ENCODE peak calls at places on chromosomes 12 and 14, in four cellular contexts. Y is spleen, P is GM12878, E is WTC11. L is an unnamed sample.

GRCh38 chr12:25985296-25985992 is 27.0 kb downstream of the RASSF8 start:
- DNase-seq in P (no peak), Y (no peak), E (no peak), L (no peak)

GRCh38 chr14:75334191-75335051 is 55.8 kb downstream of the FOS start:
- DNase-seq in Y (peak), E (no peak), P (peak), L (no peak)

GRCh38 chr12:4518106-4518728 is 20.5 kb upstream of the RAD51AP1 start:
- DNase-seq in P (no peak), Y (no peak), E (no peak), L (no peak)

GRCh38 chr14:57461777-57462320 is 31.8 kb downstream of the CCDC198 start:
- DNase-seq in P (no peak), E (no peak), Y (no peak), L (no peak)

GRCh38 chr12:64459388-64460024 is 7.6 kb downstream of the TBK1 start:
- DNase-seq in E (no peak), P (no peak), Y (peak), L (no peak)

GRCh38 chr14:65164068-65164824 is 61.9 kb upstream of the MAX start:
- DNase-seq in P (no peak), Y (no peak), E (no peak), L (no peak)

GRCh38 chr14:61470261-61470953 is 149.0 kb downstream of the PRKCH start:
- DNase-seq in Y (no peak), E (peak), P (no peak), L (no peak)

GRCh38 chr12:79934309-79935020 is 432 bp downstream of the PPP1R12A start:
- DNase-seq in E (peak), Y (peak), P (no peak), L (no peak)

GRCh38 chr14:97120204-97121120 is 323.3 kb downstream of the VRK1 start:
- DNase-seq in P (peak), E (no peak), Y (no peak), L (no peak)

GRCh38 chr12:91620949-91621348 is 438.3 kb upstream of the DCN start:
- DNase-seq in E (no peak), Y (no peak), P (no peak), L (no peak)

GRCh38 chr14:52922059-52922458 is 28.8 kb downstream of the FERMT2 start:
- DNase-seq in Y (no peak), E (no peak), P (no peak), L (no peak)

GRCh38 chr12:1574863-1575254 is 19.5 kb downstream of the FBXL14 start:
- DNase-seq in Y (no peak), E (no peak), P (no peak), L (no peak)

GRCh38 chr12:18696971-18697602 is 40.7 kb downstream of the PLCZ1 start:
- DNase-seq in P (no peak), E (no peak), Y (no peak), L (no peak)

GRCh38 chr12:123767613-123768012 is 5.5 kb downstream of the DNAH10 start:
- DNase-seq in E (no peak), P (peak), Y (no peak), L (no peak)

GRCh38 chr14:24132061-24132685 is 1.7 kb downstream of the FITM1 start:
- DNase-seq in P (no peak), Y (peak), E (no peak), L (no peak)

DNA sequence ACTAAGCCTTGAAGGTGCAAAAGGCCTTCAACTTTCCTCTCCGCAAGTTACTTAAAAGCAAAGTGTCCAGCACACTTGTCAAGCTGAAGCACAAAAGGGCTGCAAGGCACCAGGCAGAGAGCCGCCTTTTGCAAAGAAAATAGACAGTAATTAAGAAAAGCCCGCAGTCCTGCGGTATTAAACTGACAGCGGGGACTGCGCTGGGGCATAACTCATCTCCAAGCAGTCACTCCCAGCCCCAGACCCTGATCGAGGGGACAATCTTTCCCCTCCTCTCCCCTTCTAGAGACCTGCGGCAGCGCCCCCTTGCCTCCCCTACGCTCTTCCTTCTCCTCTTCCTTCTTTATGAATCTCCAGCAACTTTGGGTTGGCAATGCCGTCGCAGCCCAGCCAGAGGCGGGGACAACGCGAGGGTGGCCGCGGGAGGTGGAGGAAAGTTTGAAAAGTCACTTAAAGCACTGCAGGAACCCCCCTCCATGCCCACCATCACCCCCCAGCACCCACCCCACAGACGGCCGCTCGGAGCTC is 200.9 kb upstream of the CAND1 start:
- DNase-seq in P (no peak), E (peak), Y (no peak), L (no peak)
- TF ChIP-seq CTCF in P (no peak), E (no peak), Y (no peak), L (no peak)

GRCh38 chr12:51589060-51589459 is 2.0 kb upstream of the SCN8A start:
- DNase-seq in E (no peak), P (no peak), Y (no peak), L (no peak)

GRCh38 chr12:51591020-51591901 is at the start of gene SCN8A:
- DNase-seq in Y (peak), P (no peak), E (peak), L (no peak)

GRCh38 chr12:51589557-51590176 is 1.4 kb upstream of the SCN8A start:
- DNase-seq in Y (no peak), P (no peak), E (no peak), L (no peak)

GRCh38 chr12:51592034-51592705 is 1.1 kb downstream of the SCN8A start:
- DNase-seq in Y (no peak), E (peak), P (no peak), L (no peak)

DNA sequence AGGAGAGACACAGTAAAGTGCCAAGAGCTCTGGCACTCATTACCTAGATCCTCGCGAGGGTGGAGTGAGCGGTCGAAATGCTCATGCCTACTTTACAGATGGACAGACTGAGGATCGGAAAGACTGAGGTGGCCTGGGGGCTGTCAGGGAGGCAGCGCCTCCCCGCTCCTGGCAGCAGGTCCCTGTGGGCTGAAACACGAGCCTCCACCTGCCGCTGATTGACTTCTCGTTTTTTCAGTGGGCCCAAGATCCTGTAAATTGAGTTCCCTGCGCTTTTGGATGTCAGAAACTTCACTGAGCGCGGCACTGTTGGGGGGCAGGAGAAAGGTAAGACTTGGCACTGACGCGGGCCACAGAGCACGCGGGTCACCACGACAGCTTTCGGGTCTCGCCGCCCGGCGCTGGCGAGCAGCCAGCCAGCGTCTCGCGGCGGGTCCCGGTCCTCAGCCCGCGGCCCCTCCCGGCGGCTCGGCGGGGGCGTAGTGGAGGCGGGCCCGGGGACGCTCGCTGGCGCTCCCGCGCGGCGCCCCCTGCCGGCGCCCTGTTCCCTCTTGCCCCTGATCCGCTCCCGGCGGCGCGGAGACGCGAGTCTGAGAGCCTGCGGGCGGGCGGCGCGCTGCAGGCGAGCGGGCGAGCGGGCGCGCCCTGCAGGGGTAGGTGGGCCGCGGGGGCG is 550 bp upstream of the SCN8A start:
- DNase-seq in Y (peak), E (peak), P (no peak), L (no peak)
- TF ChIP-seq CTCF in Y (peak), E (peak), P (peak), L (peak)

GRCh38 chr12:53211476-53212381 is 4.7 kb upstream of the ITGB7 start:
- DNase-seq in P (no peak), E (no peak), Y (peak), L (no peak)
- TF ChIP-seq CTCF in P (peak), E (peak), Y (no peak), L (peak)

DNA sequence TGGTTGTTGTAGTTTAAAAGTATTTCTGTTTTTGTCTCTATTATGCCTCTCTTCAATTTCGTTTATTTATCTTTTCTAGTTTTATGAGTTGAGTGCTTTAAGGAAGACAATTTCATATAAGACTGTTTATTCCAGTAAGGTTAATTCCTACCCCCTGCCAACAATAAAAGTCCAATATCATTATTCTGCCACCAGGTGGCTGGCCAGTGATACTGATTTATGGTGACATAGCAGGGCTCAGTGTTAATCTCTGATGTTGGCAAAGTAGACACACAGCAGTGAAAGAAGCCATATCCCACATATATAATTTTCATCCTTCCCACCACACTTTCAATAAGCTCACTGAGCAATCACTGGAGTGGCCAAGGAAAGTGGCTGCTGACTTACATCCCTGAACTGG is 69.0 kb upstream of the BMP4 start:
- DNase-seq in Y (no peak), E (peak), P (no peak), L (peak)
- TF ChIP-seq CTCF in Y (no peak), E (no peak), P (no peak), L (peak)

GRCh38 chr12:128798543-128799341 is 25.0 kb downstream of the SLC15A4 start:
- DNase-seq in Y (no peak), E (no peak), P (no peak), L (no peak)
- TF ChIP-seq CTCF in Y (no peak), E (no peak), P (peak), L (peak)

DNA sequence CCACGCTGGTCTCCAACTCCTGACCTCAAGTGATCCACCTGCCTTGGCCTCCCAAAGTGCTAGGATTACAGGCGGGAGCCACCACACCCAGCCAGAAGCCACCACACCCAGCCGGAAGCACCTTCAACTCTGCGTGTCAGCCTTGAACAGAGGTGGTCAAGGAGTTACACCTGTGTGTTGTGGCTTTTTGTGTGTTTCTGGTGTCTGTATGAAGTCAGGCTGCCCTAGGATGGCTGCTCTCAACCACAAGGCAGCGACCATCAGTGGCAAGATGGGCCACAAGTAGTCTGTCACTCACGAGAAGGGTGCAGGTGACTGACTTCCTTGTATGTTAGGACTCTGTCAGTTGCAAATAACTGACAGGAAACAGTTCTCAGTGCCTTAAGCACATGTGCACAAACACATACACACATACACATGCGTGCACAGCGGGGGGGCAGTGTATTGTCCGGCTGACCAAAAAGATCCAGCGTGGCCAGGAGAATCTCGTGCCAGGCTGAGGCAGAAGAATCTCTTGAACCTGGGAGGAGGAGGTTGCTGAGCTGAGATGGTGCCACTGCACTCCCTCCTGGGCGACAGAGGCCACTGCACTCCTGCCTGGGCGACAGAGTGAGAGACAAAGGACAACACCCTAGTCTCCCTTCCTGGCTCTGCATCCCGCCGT is 13.5 kb downstream of the P2RX4 start:
- DNase-seq in Y (no peak), P (no peak), E (no peak), L (no peak)
- TF ChIP-seq CTCF in Y (no peak), P (peak), E (no peak), L (no peak)

DNA sequence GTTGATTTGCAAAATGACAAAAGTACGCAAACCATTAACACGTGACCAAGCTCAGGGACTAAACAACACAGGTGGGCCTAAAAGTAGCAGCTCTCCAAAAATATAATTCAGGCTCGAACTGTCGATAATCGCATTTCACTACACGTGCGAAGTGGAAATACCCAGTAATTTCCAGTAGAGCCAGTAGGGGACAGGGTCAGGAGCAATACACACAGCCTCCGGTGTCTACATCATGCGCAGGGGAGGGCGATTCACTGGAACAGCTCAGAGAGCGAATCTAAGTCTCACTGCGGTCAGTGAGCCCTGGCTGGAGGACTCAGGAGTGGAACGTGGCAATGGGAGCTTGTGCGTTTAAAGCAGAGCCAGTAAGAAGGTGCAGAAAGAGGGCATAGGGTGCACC is 40.4 kb downstream of the SETD3 start:
- DNase-seq in E (no peak), P (no peak), Y (no peak), L (no peak)
- TF ChIP-seq CTCF in E (no peak), P (no peak), Y (no peak), L (no peak)

GRCh38 chr12:104064031-104064841 is at the start of gene HCFC2:
- DNase-seq in E (peak), Y (peak), P (peak), L (no peak)
- TF ChIP-seq CTCF in E (no peak), Y (no peak), P (no peak), L (no peak)

GRCh38 chr14:68248481-68249255 is 429.1 kb downstream of the RAD51B start:
- DNase-seq in P (peak), Y (peak), E (no peak), L (peak)
- TF ChIP-seq CTCF in P (peak), Y (peak), E (peak), L (peak)

GRCh38 chr12:98136544-98136943 is 378.8 kb upstream of the TMPO start:
- DNase-seq in P (no peak), Y (no peak), E (no peak), L (no peak)

DNA sequence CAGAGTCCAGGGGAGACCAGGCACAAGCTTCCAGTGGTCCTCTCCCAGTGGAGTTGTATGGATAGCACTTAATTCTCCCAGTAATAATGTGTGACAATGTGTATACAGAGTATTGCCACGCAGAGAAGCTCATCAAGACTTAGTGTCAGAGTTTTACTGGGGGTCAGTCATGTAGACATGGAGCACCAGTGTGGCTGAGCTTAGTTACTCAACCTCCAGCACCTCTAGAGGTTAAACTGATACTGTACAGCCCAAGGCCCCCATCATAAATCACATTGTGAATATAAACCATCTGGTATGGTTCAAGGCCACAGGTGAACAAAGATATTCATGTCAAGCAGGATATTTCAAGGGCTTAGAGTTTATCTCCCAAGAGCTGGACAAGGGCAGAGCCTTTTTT is 378.1 kb upstream of the TMPO start:
- DNase-seq in P (no peak), E (no peak), Y (no peak), L (no peak)
- TF ChIP-seq CTCF in P (no peak), E (no peak), Y (no peak), L (no peak)

L was measured in LNCaP clone FGC.